ENCODE peak calls at places on chromosomes 2 and 18, in ten cellular contexts. D, R, A, B, P, H, G, K, T and S are unnamed samples.

GRCh38 chr18:34837769-34838194 is 127.7 kb downstream of the DTNA start:
- DNase-seq in K (peak; percentile 60), H (no peak), P (peak; percentile 59), A (no peak), B (peak; percentile 26), R (no peak), G (no peak), T (no peak), D (no peak), S (no peak)

GRCh38 chr2:47265751-47266231 is 110.7 kb upstream of the STPG4 start:
- DNase-seq in A (no peak), B (no peak), G (no peak), K (peak; percentile 51), R (no peak), D (no peak), T (no peak), H (peak; percentile 70), P (no peak), S (peak; percentile 88)

GRCh38 chr2:86072271-86072858 is 33.3 kb downstream of the POLR1A start:
- DNase-seq in D (no peak), T (peak; percentile 90), R (peak; percentile 71), K (peak; percentile 45), G (no peak), H (no peak), B (peak; percentile 57), P (peak; percentile 52), A (peak; percentile 61), S (no peak)

GRCh38 chr18:51051105-51051712 is 21.2 kb downstream of the SMAD4 start:
- DNase-seq in G (no peak), H (peak; percentile 58), P (peak; percentile 79), K (peak; percentile 41), D (no peak), B (peak; percentile 73), T (peak; percentile 66), A (no peak), R (no peak), S (peak; percentile 72)

GRCh38 chr18:24094561-24094960 is 44.3 kb upstream of the CABYR start:
- DNase-seq in P (no peak), R (no peak), K (no peak), D (no peak), H (no peak), G (no peak), B (no peak), T (no peak), A (no peak), S (no peak)

GRCh38 chr2:222919841-222920609 is 59.2 kb downstream of the ACSL3 start:
- DNase-seq in H (peak; percentile 65), A (no peak), P (peak; percentile 91), D (no peak), T (peak; percentile 91), K (peak; percentile 96), B (peak; percentile 75), G (no peak), R (no peak), S (no peak)

GRCh38 chr2:183117226-183117625 is 7.0 kb upstream of the NUP35 start:
- DNase-seq in T (no peak), H (no peak), G (no peak), B (no peak), D (no peak), A (no peak), P (no peak), K (no peak), R (no peak), S (no peak)

GRCh38 chr2:9219027-9219445 is 12.4 kb downstream of the ASAP2 start:
- DNase-seq in T (peak; percentile 73), G (no peak), K (peak; percentile 40), R (no peak), D (no peak), P (peak; percentile 55), A (no peak), B (no peak), H (no peak), S (no peak)

GRCh38 chr2:45279356-45279755 is 270.1 kb upstream of the SIX2 start:
- DNase-seq in H (no peak), D (no peak), B (no peak), R (no peak), A (no peak), P (no peak), K (no peak), G (no peak), T (no peak), S (no peak)

GRCh38 chr2:45280801-45281200 is 271.5 kb upstream of the SIX2 start:
- DNase-seq in K (no peak), G (no peak), R (no peak), A (no peak), T (no peak), D (no peak), P (no peak), H (no peak), B (no peak), S (no peak)

GRCh38 chr2:45276914-45277313 is 267.7 kb upstream of the SIX2 start:
- DNase-seq in H (no peak), D (no peak), A (no peak), B (peak; percentile 78), T (peak; percentile 27), R (no peak), G (no peak), P (no peak), K (peak; percentile 59), S (no peak)

GRCh38 chr2:45275806-45276205 is 266.6 kb upstream of the SIX2 start:
- DNase-seq in R (no peak), P (no peak), H (peak; percentile 79), A (no peak), K (no peak), G (no peak), D (no peak), B (no peak), T (no peak), S (no peak)

DNA sequence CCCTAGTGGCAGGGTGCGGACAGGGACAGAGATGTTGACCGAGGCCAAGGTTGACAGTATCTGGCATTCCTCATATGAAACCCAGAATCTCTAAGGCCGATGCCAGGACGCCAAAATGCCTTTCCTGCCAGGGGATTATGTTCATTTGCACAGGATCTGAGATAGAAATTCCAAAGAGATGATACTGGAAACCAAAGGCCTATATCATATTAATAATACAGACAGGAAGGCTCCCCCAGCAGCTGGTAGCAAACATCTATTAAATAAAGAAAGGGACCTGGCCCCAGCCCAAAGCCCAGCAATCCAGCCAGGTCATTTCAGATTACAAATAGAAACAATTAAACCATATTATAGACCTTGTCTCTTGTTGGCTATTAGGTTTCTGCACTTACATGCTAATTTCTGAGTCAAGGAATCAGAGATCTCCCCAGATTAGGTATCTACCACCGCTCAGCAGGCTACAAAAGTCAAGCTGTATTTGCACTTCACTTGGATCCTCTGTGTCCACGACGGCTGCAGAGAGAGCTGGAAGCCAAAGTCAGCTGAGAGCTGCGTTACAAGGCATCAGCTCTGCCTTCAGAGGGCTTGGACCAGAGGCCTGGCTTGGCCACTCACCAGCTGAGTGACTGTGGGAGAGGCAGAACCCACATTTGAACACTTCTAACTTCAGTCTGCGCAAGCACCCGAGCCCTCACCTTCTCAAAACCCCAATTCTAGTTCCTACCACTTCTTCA is 269.3 kb upstream of the SIX2 start:
- DNase-seq in G (no peak), A (no peak), R (no peak), B (no peak), K (peak; percentile 38), P (peak; percentile 38), T (peak; percentile 65), D (no peak), H (no peak), S (no peak)
- TF ChIP-seq CTCF in G (no peak), A (no peak), R (no peak), B (no peak), K (no peak), P (no peak), T (no peak), D (no peak), H (no peak), S (no peak)

DNA sequence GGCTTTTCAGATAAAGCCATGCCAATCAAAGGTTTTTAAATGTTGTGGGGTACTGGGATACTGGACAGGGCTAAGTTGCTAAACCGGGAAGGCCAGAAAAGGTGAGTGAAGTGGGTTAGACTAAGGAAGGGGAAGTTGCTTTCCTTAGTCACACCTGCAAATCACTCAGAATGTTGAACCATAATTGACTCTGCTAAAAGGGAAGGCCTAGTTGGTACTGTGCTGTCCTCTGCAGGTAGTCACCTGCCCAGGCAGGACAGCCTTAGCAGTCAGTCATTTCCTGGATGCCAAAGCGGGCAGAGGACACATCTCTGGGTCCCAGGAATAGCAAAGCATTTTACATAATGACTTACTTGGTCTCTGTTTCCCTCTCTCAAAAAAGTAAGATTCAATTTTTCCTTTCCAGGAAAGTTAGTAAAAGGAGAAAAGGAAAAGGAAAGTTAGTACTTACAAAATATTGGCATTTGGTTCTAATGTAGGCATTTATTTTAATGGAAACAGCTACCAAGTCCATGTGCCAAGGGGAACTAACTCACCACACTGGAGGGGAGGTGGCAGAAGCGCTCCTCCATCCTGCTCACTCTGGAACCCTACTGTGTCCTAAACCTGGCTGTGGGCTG is 60.2 kb downstream of the RFTN2 start:
- DNase-seq in G (no peak), K (no peak), H (peak; percentile 95), A (no peak), T (peak; percentile 60), R (no peak), B (no peak), P (no peak), D (no peak), S (no peak)
- TF ChIP-seq CTCF in G (no peak), K (no peak), H (peak; percentile 81), A (no peak), T (no peak), R (no peak), B (no peak), P (no peak), D (no peak), S (no peak)

GRCh38 chr18:79788096-79789085 is 9.3 kb upstream of the KCNG2 start:
- DNase-seq in T (peak; percentile 89), D (peak; percentile 37), P (peak; percentile 37), G (no peak), A (no peak), H (no peak), B (peak; percentile 42), K (peak; percentile 22), R (no peak), S (no peak)
- TF ChIP-seq CTCF in T (no peak), D (peak; percentile 41), P (peak; percentile 19), G (no peak), A (no peak), H (no peak), B (no peak), K (no peak), R (no peak), S (no peak)

GRCh38 chr18:5596585-5596984 is 52.8 kb upstream of the EPB41L3 start:
- DNase-seq in H (no peak), B (no peak), T (no peak), R (no peak), P (no peak), D (no peak), A (no peak), G (no peak), K (no peak), S (no peak)

GRCh38 chr18:5603153-5603552 is 59.4 kb upstream of the EPB41L3 start:
- DNase-seq in T (no peak), R (no peak), P (no peak), B (no peak), G (no peak), K (no peak), A (no peak), H (no peak), D (no peak), S (no peak)

GRCh38 chr18:5604778-5605177 is 61.0 kb upstream of the EPB41L3 start:
- DNase-seq in P (peak; percentile 23), D (no peak), H (no peak), G (no peak), T (no peak), K (no peak), A (no peak), R (no peak), B (no peak), S (no peak)

GRCh38 chr18:5601188-5601624 is 57.4 kb upstream of the EPB41L3 start:
- DNase-seq in H (no peak), P (no peak), A (no peak), G (no peak), K (no peak), T (no peak), B (no peak), D (no peak), R (no peak), S (no peak)

DNA sequence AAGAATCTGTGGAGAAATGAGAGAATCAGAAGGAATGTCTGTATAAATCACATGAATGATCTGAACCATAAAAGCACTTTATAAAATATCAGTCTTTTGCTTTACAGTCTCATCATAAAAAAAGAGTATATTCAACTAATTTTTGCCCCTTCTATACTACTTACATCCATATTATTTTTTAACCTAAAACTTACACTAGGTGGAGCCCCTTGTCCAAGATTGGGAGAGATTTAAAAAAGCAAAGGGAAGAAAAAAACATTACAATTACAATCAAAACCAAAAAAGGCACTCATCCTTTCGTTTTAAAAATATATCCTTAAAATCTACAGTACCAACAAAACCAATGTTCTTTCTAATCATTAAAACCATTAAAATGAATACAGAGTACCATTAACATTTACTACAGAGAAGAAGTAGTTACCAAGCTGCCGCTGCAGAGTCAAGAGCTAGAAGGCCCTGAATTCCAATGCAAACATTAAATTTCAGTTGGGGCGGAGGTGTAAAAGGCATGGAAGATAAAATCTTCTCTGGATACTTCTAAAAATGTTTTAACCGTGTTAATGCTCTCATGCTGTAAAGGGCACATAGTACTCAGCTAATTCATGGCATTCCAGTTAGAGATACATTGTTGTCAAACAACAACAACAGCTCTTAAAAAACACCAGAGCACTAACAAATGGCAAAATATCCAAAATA is 56.7 kb upstream of the EPB41L3 start:
- DNase-seq in T (peak; percentile 58), K (no peak), D (no peak), A (no peak), B (peak; percentile 55), G (no peak), H (peak; percentile 4), P (peak; percentile 67), R (no peak), S (peak; percentile 35)
- TF ChIP-seq CTCF in T (no peak), K (peak; percentile 43), D (peak; percentile 47), A (peak; percentile 53), B (peak; percentile 33), G (no peak), H (no peak), P (peak; percentile 61), R (peak; percentile 43), S (peak; percentile 49)